ENCODE peak calls at places on chromosomes 3 and 15, in nine cellular contexts. One of them, this sample, is unnamed. For H3K9me3 and H3K4me1, the result is how much of the 10 kb centered on the place peaks cover.

GRCh38 chr3:172675371-172676193 is 35.3 kb downstream of the NCEH1 start:
- DNase-seq in HCT116: peak
- DNase-seq in neural progenitor cell: peak
- DNase-seq in neuronal stem cell: peak
- DNase-seq in PC-3: peak
- DNase-seq in fibroblast of lung: peak
- DNase-seq in OCI-LY7: peak
- DNase-seq in hepatocyte: peak
- DNase-seq in GM23248: peak
- DNase-seq in this sample: no peak

GRCh38 chr3:150925751-150926201 is 20.5 kb upstream of the MINDY4B start:
- DNase-seq in HCT116: peak
- DNase-seq in GM23248: peak
- DNase-seq in OCI-LY7: peak
- DNase-seq in neural progenitor cell: peak
- DNase-seq in hepatocyte: peak
- DNase-seq in fibroblast of lung: peak
- DNase-seq in PC-3: peak
- DNase-seq in neuronal stem cell: peak
- DNase-seq in this sample: peak

GRCh38 chr3:71392277-71392676 is 191.3 kb downstream of the FOXP1 start:
- DNase-seq in hepatocyte: no peak
- DNase-seq in OCI-LY7: peak
- DNase-seq in fibroblast of lung: no peak
- DNase-seq in GM23248: no peak
- DNase-seq in neuronal stem cell: no peak
- DNase-seq in neural progenitor cell: no peak
- DNase-seq in HCT116: no peak
- DNase-seq in PC-3: no peak
- DNase-seq in this sample: no peak

GRCh38 chr3:36488077-36488789 is 107.9 kb downstream of the STAC start:
- DNase-seq in hepatocyte: no peak
- DNase-seq in OCI-LY7: no peak
- DNase-seq in PC-3: no peak
- DNase-seq in GM23248: peak
- DNase-seq in fibroblast of lung: no peak
- DNase-seq in neural progenitor cell: no peak
- DNase-seq in HCT116: no peak
- DNase-seq in neuronal stem cell: no peak
- DNase-seq in this sample: no peak

GRCh38 chr3:79587150-79587549 is 180.6 kb downstream of the ROBO1 start:
- DNase-seq in HCT116: no peak
- DNase-seq in hepatocyte: no peak
- DNase-seq in fibroblast of lung: no peak
- DNase-seq in neural progenitor cell: no peak
- DNase-seq in neuronal stem cell: no peak
- DNase-seq in GM23248: no peak
- DNase-seq in OCI-LY7: no peak
- DNase-seq in PC-3: no peak
- DNase-seq in this sample: no peak

GRCh38 chr15:75727851-75728715 is 15.4 kb upstream of the CSPG4 start:
- DNase-seq in neural progenitor cell: peak
- DNase-seq in GM23248: peak
- DNase-seq in HCT116: peak
- DNase-seq in PC-3: peak
- DNase-seq in OCI-LY7: peak
- DNase-seq in hepatocyte: peak
- DNase-seq in neuronal stem cell: no peak
- DNase-seq in fibroblast of lung: no peak
- DNase-seq in this sample: peak

GRCh38 chr15:92958105-92958504 is 58.0 kb downstream of the CHD2 start:
- DNase-seq in OCI-LY7: no peak
- DNase-seq in neuronal stem cell: no peak
- DNase-seq in PC-3: no peak
- DNase-seq in hepatocyte: no peak
- DNase-seq in fibroblast of lung: peak
- DNase-seq in GM23248: peak
- DNase-seq in HCT116: no peak
- DNase-seq in neural progenitor cell: no peak
- DNase-seq in this sample: no peak

GRCh38 chr3:185308126-185308754 is 54.4 kb upstream of the EHHADH start:
- DNase-seq in neuronal stem cell: peak
- DNase-seq in OCI-LY7: peak
- DNase-seq in HCT116: peak
- DNase-seq in neural progenitor cell: peak
- DNase-seq in fibroblast of lung: peak
- DNase-seq in PC-3: peak
- DNase-seq in hepatocyte: peak
- DNase-seq in GM23248: peak
- DNase-seq in this sample: peak

GRCh38 chr15:91855684-91856553 is 2.4 kb downstream of the SLCO3A1 start:
- DNase-seq in OCI-LY7: peak
- DNase-seq in GM23248: peak
- DNase-seq in neuronal stem cell: peak
- DNase-seq in hepatocyte: peak
- DNase-seq in PC-3: peak
- DNase-seq in HCT116: no peak
- DNase-seq in neural progenitor cell: peak
- DNase-seq in fibroblast of lung: no peak
- DNase-seq in this sample: no peak

GRCh38 chr3:41198950-41199865 is at the start of gene CTNNB1:
- DNase-seq in PC-3: peak
- DNase-seq in GM23248: peak
- DNase-seq in HCT116: peak
- DNase-seq in fibroblast of lung: peak
- DNase-seq in OCI-LY7: peak
- DNase-seq in hepatocyte: peak
- DNase-seq in neural progenitor cell: peak
- DNase-seq in neuronal stem cell: peak
- DNase-seq in this sample: peak

GRCh38 chr3:195731356-195731960 is 10.7 kb downstream of the MUC20 start:
- DNase-seq in neuronal stem cell: no peak
- DNase-seq in hepatocyte: no peak
- DNase-seq in PC-3: no peak
- DNase-seq in HCT116: no peak
- DNase-seq in OCI-LY7: no peak
- DNase-seq in neural progenitor cell: no peak
- DNase-seq in GM23248: no peak
- DNase-seq in fibroblast of lung: no peak
- DNase-seq in this sample: no peak

GRCh38 chr3:189490337-189490736 is 140.9 kb upstream of the TP63 start:
- DNase-seq in fibroblast of lung: no peak
- DNase-seq in OCI-LY7: no peak
- DNase-seq in neuronal stem cell: no peak
- DNase-seq in HCT116: no peak
- DNase-seq in PC-3: peak
- DNase-seq in GM23248: no peak
- DNase-seq in neural progenitor cell: no peak
- DNase-seq in hepatocyte: peak
- DNase-seq in this sample: no peak

GRCh38 chr3:45907769-45908705 is 21.7 kb downstream of the CCR9 start:
- DNase-seq in fibroblast of lung: peak
- DNase-seq in OCI-LY7: no peak
- DNase-seq in HCT116: no peak
- DNase-seq in GM23248: peak
- DNase-seq in neuronal stem cell: no peak
- DNase-seq in neural progenitor cell: no peak
- DNase-seq in PC-3: no peak
- DNase-seq in hepatocyte: peak
- DNase-seq in this sample: peak

GRCh38 chr15:88152672-88153071 is 103.9 kb downstream of the NTRK3 start:
- DNase-seq in GM23248: no peak
- DNase-seq in HCT116: no peak
- DNase-seq in fibroblast of lung: no peak
- DNase-seq in hepatocyte: no peak
- DNase-seq in OCI-LY7: no peak
- DNase-seq in neural progenitor cell: no peak
- DNase-seq in PC-3: no peak
- DNase-seq in neuronal stem cell: no peak
- DNase-seq in this sample: no peak

GRCh38 chr3:113140876-113141275 is 70.5 kb upstream of the BOC start:
- DNase-seq in GM23248: peak
- DNase-seq in neuronal stem cell: no peak
- DNase-seq in fibroblast of lung: no peak
- DNase-seq in hepatocyte: no peak
- DNase-seq in HCT116: no peak
- DNase-seq in OCI-LY7: no peak
- DNase-seq in PC-3: no peak
- DNase-seq in neural progenitor cell: no peak
- DNase-seq in this sample: no peak

GRCh38 chr3:177333535-177334495 is 136.5 kb upstream of the TBL1XR1 start:
- DNase-seq in hepatocyte: no peak
- DNase-seq in OCI-LY7: no peak
- DNase-seq in fibroblast of lung: peak
- DNase-seq in GM23248: no peak
- DNase-seq in neuronal stem cell: no peak
- DNase-seq in HCT116: no peak
- DNase-seq in neural progenitor cell: no peak
- DNase-seq in PC-3: no peak
- DNase-seq in this sample: no peak

DNA sequence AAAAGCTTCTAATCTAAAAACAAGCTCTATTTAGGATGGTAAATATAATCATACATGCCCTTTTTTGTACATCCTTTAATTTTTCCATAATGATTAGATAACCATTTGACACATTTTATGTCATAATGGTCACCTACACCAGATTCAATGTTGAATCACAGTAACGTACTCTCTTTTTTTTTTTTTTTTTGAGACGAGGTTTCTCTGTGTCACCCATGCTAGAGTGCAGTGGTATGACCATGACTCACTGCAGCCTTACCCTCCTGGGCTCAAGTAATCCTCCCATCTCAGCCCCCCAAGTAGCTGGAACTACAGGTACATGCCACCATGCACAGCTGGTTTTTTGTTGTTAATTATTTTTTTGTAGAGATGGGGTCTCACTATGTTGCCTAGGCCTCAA is 49.2 kb downstream of the PROS1 start:
- DNase-seq in PC-3: no peak
- DNase-seq in HCT116: no peak
- DNase-seq in fibroblast of lung: no peak
- DNase-seq in OCI-LY7: no peak
- DNase-seq in neuronal stem cell: no peak
- DNase-seq in GM23248: no peak
- DNase-seq in neural progenitor cell: no peak
- DNase-seq in hepatocyte: no peak
- DNase-seq in this sample: no peak
- H3K9me3 ChIP-seq in PC-3: under half
- H3K9me3 ChIP-seq in HCT116: under half
- H3K9me3 ChIP-seq in fibroblast of lung: under half
- H3K9me3 ChIP-seq in OCI-LY7: under half
- H3K9me3 ChIP-seq in neuronal stem cell: under half
- H3K9me3 ChIP-seq in GM23248: under half
- H3K9me3 ChIP-seq in neural progenitor cell: under half
- H3K9me3 ChIP-seq in hepatocyte: under half
- H3K9me3 ChIP-seq in this sample: under half

DNA sequence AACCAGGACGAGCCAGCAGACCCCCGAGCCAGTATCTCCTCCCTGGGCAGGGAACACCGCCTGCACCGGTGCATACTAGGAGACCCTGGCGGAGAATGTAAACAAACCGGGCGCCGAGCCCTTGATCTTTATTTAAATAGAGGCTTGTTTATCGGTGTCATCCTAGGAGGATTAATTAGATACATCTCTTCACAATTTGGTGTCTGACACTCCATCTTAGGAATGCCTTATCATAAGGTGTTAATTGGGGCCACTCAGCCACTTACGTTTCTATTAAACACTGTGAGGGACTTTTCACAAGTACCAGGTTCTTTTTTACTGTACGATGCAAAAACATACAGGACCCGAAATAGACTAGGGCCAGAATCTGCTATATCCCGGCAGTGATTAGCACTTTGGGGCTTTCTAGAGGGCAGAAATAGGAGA is 8.0 kb downstream of the EOMES start:
- DNase-seq in hepatocyte: no peak
- DNase-seq in neural progenitor cell: no peak
- DNase-seq in PC-3: no peak
- DNase-seq in fibroblast of lung: no peak
- DNase-seq in OCI-LY7: no peak
- DNase-seq in neuronal stem cell: no peak
- DNase-seq in HCT116: no peak
- DNase-seq in GM23248: no peak
- DNase-seq in this sample: no peak
- H2AFZ ChIP-seq in hepatocyte: no peak
- H2AFZ ChIP-seq in neural progenitor cell: no peak
- H2AFZ ChIP-seq in PC-3: peak
- H2AFZ ChIP-seq in fibroblast of lung: no peak
- H2AFZ ChIP-seq in OCI-LY7: no peak
- H2AFZ ChIP-seq in neuronal stem cell: peak
- H2AFZ ChIP-seq in HCT116: no peak
- H2AFZ ChIP-seq in GM23248: peak
- H2AFZ ChIP-seq in this sample: no peak

GRCh38 chr3:38114875-38115644 is 21.9 kb downstream of the ACAA1 start:
- DNase-seq in GM23248: no peak
- DNase-seq in fibroblast of lung: no peak
- DNase-seq in HCT116: no peak
- DNase-seq in OCI-LY7: no peak
- DNase-seq in PC-3: no peak
- DNase-seq in neural progenitor cell: no peak
- DNase-seq in hepatocyte: no peak
- DNase-seq in neuronal stem cell: no peak
- DNase-seq in this sample: no peak

GRCh38 chr3:38115645-38116427 is 21.1 kb downstream of the ACAA1 start:
- DNase-seq in neural progenitor cell: no peak
- DNase-seq in OCI-LY7: no peak
- DNase-seq in fibroblast of lung: no peak
- DNase-seq in neuronal stem cell: no peak
- DNase-seq in GM23248: no peak
- DNase-seq in hepatocyte: no peak
- DNase-seq in PC-3: no peak
- DNase-seq in HCT116: no peak
- DNase-seq in this sample: no peak

GRCh38 chr3:38112378-38112761 is 24.6 kb downstream of the ACAA1 start:
- DNase-seq in HCT116: no peak
- DNase-seq in hepatocyte: no peak
- DNase-seq in PC-3: no peak
- DNase-seq in neuronal stem cell: no peak
- DNase-seq in neural progenitor cell: no peak
- DNase-seq in GM23248: no peak
- DNase-seq in fibroblast of lung: no peak
- DNase-seq in OCI-LY7: no peak
- DNase-seq in this sample: no peak

GRCh38 chr3:38116471-38117162 is 20.3 kb downstream of the ACAA1 start:
- DNase-seq in neural progenitor cell: no peak
- DNase-seq in PC-3: peak
- DNase-seq in GM23248: peak
- DNase-seq in fibroblast of lung: no peak
- DNase-seq in hepatocyte: no peak
- DNase-seq in neuronal stem cell: no peak
- DNase-seq in HCT116: no peak
- DNase-seq in OCI-LY7: no peak
- DNase-seq in this sample: no peak

GRCh38 chr3:38114052-38114874 is 22.7 kb downstream of the ACAA1 start:
- DNase-seq in PC-3: no peak
- DNase-seq in fibroblast of lung: no peak
- DNase-seq in neuronal stem cell: no peak
- DNase-seq in OCI-LY7: no peak
- DNase-seq in HCT116: no peak
- DNase-seq in GM23248: no peak
- DNase-seq in neural progenitor cell: no peak
- DNase-seq in hepatocyte: no peak
- DNase-seq in this sample: no peak
- H3K4me1 ChIP-seq in PC-3: under half
- H3K4me1 ChIP-seq in fibroblast of lung: under half
- H3K4me1 ChIP-seq in neuronal stem cell: under half
- H3K4me1 ChIP-seq in OCI-LY7: under half
- H3K4me1 ChIP-seq in HCT116: under half
- H3K4me1 ChIP-seq in GM23248: under half
- H3K4me1 ChIP-seq in neural progenitor cell: under half
- H3K4me1 ChIP-seq in hepatocyte: under half
- H3K4me1 ChIP-seq in this sample: under half

GRCh38 chr3:183592820-183593219 is 37.3 kb upstream of the KLHL6 start:
- DNase-seq in GM23248: no peak
- DNase-seq in fibroblast of lung: no peak
- DNase-seq in OCI-LY7: peak
- DNase-seq in hepatocyte: no peak
- DNase-seq in PC-3: no peak
- DNase-seq in neuronal stem cell: no peak
- DNase-seq in neural progenitor cell: no peak
- DNase-seq in HCT116: no peak
- DNase-seq in this sample: no peak
- H3K9me3 ChIP-seq in GM23248: under half
- H3K9me3 ChIP-seq in fibroblast of lung: under half
- H3K9me3 ChIP-seq in OCI-LY7: under half
- H3K9me3 ChIP-seq in hepatocyte: under half
- H3K9me3 ChIP-seq in PC-3: under half
- H3K9me3 ChIP-seq in neuronal stem cell: under half
- H3K9me3 ChIP-seq in neural progenitor cell: under half
- H3K9me3 ChIP-seq in HCT116: under half
- H3K9me3 ChIP-seq in this sample: under half